ENCODE peak calls at places on chromosome 19, in four cellular contexts. P is K562, B is GM12878, A is HCT116. R is an unnamed sample.
A peak's percentile ranks its signal among the peaks of the same experiment; 100 is the strongest.

GRCh38 chr19:39438270-39438934 is 2.7 kb upstream of the RPS16 start:
- DNase-seq in P (no peak), B (no peak), A (no peak), R (no peak)

GRCh38 chr19:18895038-18895827 is 725 bp downstream of the CERS1 start:
- DNase-seq in P (peak; percentile 69), B (no peak), A (peak; percentile 38), R (peak; percentile 82)

GRCh38 chr19:46416077-46416709 is 2.8 kb upstream of the CCDC8 start:
- DNase-seq in P (peak; percentile 94), B (no peak), A (peak; percentile 40), R (peak; percentile 89)

GRCh38 chr19:38070573-38070972 is 153.4 kb downstream of the DPF1 start:
- DNase-seq in P (no peak), B (no peak), A (no peak), R (no peak)

GRCh38 chr19:9945319-9945966 is 9.1 kb upstream of the OLFM2 start:
- DNase-seq in P (peak; percentile 74), B (no peak), A (no peak), R (peak; percentile 71)

GRCh38 chr19:17020823-17021222 is 5.8 kb downstream of the CPAMD8 start:
- DNase-seq in P (peak; percentile 76), B (no peak), A (peak; percentile 15), R (peak; percentile 75)

GRCh38 chr19:58364127-58364526 is 1.6 kb upstream of the ZNF497 start:
- DNase-seq in P (no peak), B (no peak), A (no peak), R (peak; percentile 89)

GRCh38 chr19:6068711-6069110 is 41.6 kb downstream of the RFX2 start:
- DNase-seq in P (peak; percentile 3), B (no peak), A (no peak), R (no peak)

GRCh38 chr19:16621165-16621800 is 6.7 kb downstream of the MED26 start:
- DNase-seq in P (no peak), B (no peak), A (no peak), R (no peak)

GRCh38 chr19:15815306-15815705 is at the start of gene OR10H1:
- DNase-seq in P (no peak), B (no peak), A (no peak), R (no peak)

GRCh38 chr19:45601115-45601514 is 897 bp downstream of the GPR4 start:
- DNase-seq in P (no peak), B (no peak), A (no peak), R (no peak)

GRCh38 chr19:1232652-1233360 is 5.0 kb downstream of the CBARP start:
- DNase-seq in P (no peak), B (no peak), A (no peak), R (no peak)

GRCh38 chr19:16326401-16327130 is 1.9 kb downstream of the KLF2 start:
- DNase-seq in P (no peak), B (no peak), A (no peak), R (no peak)

GRCh38 chr19:51441410-51442390 is 16.6 kb downstream of the SIGLEC8 start:
- DNase-seq in P (peak; percentile 52), B (peak; percentile 91), A (no peak), R (peak; percentile 91)

GRCh38 chr19:42596391-42597071 is 1.8 kb upstream of the CEACAM8 start:
- DNase-seq in P (peak; percentile 61), B (no peak), A (no peak), R (peak; percentile 8)

GRCh38 chr19:30516586-30516985 is 144.4 kb downstream of the ZNF536 start:
- DNase-seq in P (no peak), B (no peak), A (no peak), R (no peak)

GRCh38 chr19:18414504-18415176 is 4.6 kb upstream of the SSBP4 start:
- DNase-seq in P (peak; percentile 69), B (no peak), A (no peak), R (peak; percentile 68)

GRCh38 chr19:903266-903797 is 9.7 kb downstream of the R3HDM4 start:
- DNase-seq in P (no peak), B (no peak), A (no peak), R (no peak)

GRCh38 chr19:10713317-10713716 is 4.6 kb upstream of the DNM2 start:
- DNase-seq in P (no peak), B (no peak), A (no peak), R (no peak)

GRCh38 chr19:29845576-29846176 is 33.9 kb downstream of the CCNE1 start:
- DNase-seq in P (peak; percentile 29), B (no peak), A (no peak), R (peak; percentile 48)

GRCh38 chr19:2050991-2051770 is at the start of gene MKNK2:
- DNase-seq in P (peak; percentile 97), B (no peak), A (no peak), R (peak; percentile 78)

GRCh38 chr19:10421981-10422461 is 1.7 kb downstream of the PDE4A start:
- DNase-seq in P (peak; percentile 27), B (no peak), A (no peak), R (peak; percentile 77)

GRCh38 chr19:43776285-43776684 is 4.5 kb downstream of the KCNN4 start:
- DNase-seq in P (peak; percentile 54), B (no peak), A (no peak), R (no peak)

GRCh38 chr19:16594131-16594586 is 21.9 kb upstream of the SLC35E1 start:
- DNase-seq in P (no peak), B (no peak), A (no peak), R (peak; percentile 64)

GRCh38 chr19:33484226-33484774 is 37.3 kb downstream of the PEPD start:
- DNase-seq in P (no peak), B (no peak), A (no peak), R (no peak)

GRCh38 chr19:33177417-33177976 is 16.6 kb upstream of the LRP3 start:
- DNase-seq in P (peak; percentile 55), B (no peak), A (no peak), R (no peak)

GRCh38 chr19:45470147-45471081 is 2.6 kb downstream of the FOSB start:
- DNase-seq in P (peak; percentile 30), B (no peak), A (no peak), R (no peak)

GRCh38 chr19:18218600-18218999 is 7.6 kb downstream of the PDE4C start:
- DNase-seq in P (no peak), B (no peak), A (no peak), R (no peak)

GRCh38 chr19:31340059-31341025 is 8.9 kb downstream of the TSHZ3 start:
- DNase-seq in P (no peak), B (no peak), A (no peak), R (peak; percentile 36)

GRCh38 chr19:39426170-39426569 is 9.6 kb downstream of the RPS16 start:
- DNase-seq in P (no peak), B (no peak), A (no peak), R (no peak)

GRCh38 chr19:16885166-16885565 is 3.6 kb upstream of the F2RL3 start:
- DNase-seq in P (no peak), B (no peak), A (no peak), R (no peak)

GRCh38 chr19:56538254-56538760 is 441 bp upstream of the ZFP28 start:
- DNase-seq in P (no peak), B (peak; percentile 3), A (no peak), R (peak; percentile 73)

GRCh38 chr19:4373601-4374441 is 26.5 kb downstream of the SH3GL1 start:
- DNase-seq in P (no peak), B (no peak), A (no peak), R (peak; percentile 56)

GRCh38 chr19:16057062-16057461 is 19.2 kb upstream of the TPM4 start:
- DNase-seq in P (no peak), B (no peak), A (no peak), R (no peak)

GRCh38 chr19:55373993-55374757 is 2.5 kb upstream of the TMEM190 start:
- DNase-seq in P (no peak), B (no peak), A (no peak), R (no peak)
- TF ChIP-seq MAX in P (no peak), B (no peak), A (no peak), R (no peak)

DNA sequence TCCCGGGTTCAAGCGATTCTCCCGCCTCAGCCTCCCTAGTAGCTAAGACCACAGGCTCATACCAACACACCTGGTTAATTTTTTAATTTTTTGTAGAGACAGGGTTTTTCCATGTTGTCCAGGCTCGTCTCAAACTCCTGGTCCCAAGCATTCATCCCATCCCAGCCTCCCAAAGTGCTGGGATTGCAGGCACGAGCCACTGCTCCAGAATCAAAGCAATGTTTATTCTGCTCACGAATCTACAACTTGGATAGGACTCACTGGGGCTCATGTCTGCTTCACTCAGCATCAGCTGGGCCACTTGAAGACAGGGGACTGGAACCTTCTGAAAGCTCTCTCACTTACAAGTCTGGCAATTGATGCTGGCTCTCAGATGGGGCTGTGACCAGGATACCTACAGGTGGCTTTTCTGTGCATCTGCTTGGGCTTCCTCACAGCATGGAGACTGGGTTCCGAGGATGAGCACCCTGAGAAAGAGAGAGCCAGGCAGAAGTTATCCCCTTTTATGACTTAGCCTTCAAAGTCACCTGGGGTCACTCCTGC is 8.2 kb upstream of the ZNF792 start:
- DNase-seq in P (no peak), B (no peak), A (no peak), R (no peak)
- TF ChIP-seq MAX in P (no peak), B (no peak), A (no peak), R (no peak)

DNA sequence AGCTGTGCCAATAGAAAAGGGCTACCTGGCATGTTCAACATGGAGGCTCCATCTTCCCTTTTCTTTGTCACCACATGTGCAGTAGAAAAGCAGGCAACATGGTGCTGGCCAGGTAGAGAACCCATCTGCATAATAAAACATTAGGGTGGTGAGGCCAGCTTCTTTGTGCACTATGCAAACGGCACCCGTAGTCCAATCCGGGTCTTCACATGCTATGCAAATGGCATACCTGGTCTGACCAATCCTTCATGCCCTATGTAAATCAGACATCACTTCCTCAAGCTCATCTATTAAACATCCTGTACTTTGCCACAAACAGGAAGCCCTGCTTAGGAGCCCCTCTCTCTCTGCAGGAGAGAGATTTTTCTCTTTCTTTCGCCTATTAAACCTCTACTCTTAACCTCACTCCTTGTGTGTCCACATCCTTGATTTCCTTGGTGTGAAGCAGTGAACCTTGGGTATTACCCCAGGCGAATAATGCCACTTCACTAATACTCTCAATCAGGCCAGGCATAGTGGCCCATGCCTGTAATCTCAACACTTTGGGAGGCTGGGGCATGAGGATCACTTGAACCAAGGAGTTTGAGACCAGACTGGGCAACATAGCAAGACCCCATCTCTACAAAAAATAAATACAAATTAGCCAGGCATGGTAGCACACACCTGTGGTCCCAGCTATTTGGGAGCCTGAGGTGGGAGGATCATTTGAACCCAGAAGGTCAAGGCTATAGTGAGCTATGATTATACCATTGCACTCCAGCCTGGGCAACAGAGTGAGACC is 111.3 kb upstream of the MRI1 start:
- DNase-seq in P (no peak), B (no peak), A (no peak), R (peak; percentile 42)
- TF ChIP-seq MAX in P (no peak), B (no peak), A (no peak), R (no peak)

DNA sequence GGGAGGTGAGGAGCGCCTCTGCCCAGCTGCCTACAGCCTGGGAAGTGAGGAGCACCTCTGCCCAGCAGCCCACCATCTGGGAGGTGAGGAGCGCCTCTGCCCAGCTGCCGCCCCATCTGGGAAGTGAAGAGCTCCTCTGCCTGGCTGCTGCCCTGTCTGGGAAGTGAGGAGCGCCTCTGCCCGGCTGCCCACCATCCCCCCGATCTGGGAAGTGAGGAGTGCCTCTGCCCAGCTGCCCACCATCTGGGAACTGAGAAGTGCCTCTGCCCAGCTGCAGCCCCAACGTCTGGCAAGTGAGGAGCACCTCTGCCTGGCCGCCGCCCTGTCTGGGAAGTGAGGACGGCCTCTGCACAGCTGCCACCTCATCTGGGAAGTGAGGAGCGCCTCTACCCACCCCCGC is 64.3 kb downstream of the ZNF708 start:
- DNase-seq in P (no peak), B (no peak), A (no peak), R (no peak)
- TF ChIP-seq MAX in P (no peak), B (no peak), A (no peak), R (no peak)

R was measured in NB4.